ENCODE peak calls at places on chromosomes 5 and 9, in six cellular contexts. U is A549, J is HepG2, E is K562, T is IMR-90, M is GM12878. L is an unnamed sample.

GRCh38 chr5:59562756-59563389 is 330.7 kb downstream of the PDE4D start:
- DNase-seq in U (peak), J (peak), E (no peak), T (peak), M (peak), L (no peak)

GRCh38 chr9:114282926-114283325 is 40.0 kb upstream of the ORM1 start:
- DNase-seq in U (peak), J (no peak), E (no peak), T (peak), M (no peak), L (no peak)

GRCh38 chr5:142053434-142054253 is 40.8 kb upstream of the GNPDA1 start:
- DNase-seq in U (peak), J (no peak), E (no peak), T (peak), M (no peak), L (no peak)

GRCh38 chr5:355379-355935 is 33.9 kb downstream of the AHRR start:
- DNase-seq in U (no peak), J (no peak), E (no peak), T (no peak), M (no peak), L (no peak)

GRCh38 chr5:143153332-143154119 is 250.0 kb downstream of the NR3C1 start:
- DNase-seq in U (no peak), J (no peak), E (no peak), T (peak), M (no peak), L (no peak)

GRCh38 chr5:147046226-147046625 is 167.7 kb upstream of the PPP2R2B start:
- DNase-seq in U (no peak), J (no peak), E (no peak), T (no peak), M (no peak), L (no peak)

GRCh38 chr5:71839049-71839834 is 120.2 kb downstream of the CARTPT start:
- DNase-seq in U (no peak), J (no peak), E (no peak), T (no peak), M (no peak), L (no peak)

GRCh38 chr5:179860301-179860700 is 1.7 kb upstream of the MRNIP start:
- DNase-seq in U (no peak), J (no peak), E (no peak), T (no peak), M (no peak), L (no peak)

GRCh38 chr5:152505442-152506042 is 100.5 kb upstream of the NMUR2 start:
- DNase-seq in U (peak), J (peak), E (peak), T (peak), M (no peak), L (peak)

GRCh38 chr5:104241051-104241450 is 678.5 kb upstream of the NUDT12 start:
- DNase-seq in U (no peak), J (no peak), E (no peak), T (no peak), M (no peak), L (no peak)

GRCh38 chr5:137320056-137321045 is 178.8 kb downstream of the SPOCK1 start:
- DNase-seq in U (peak), J (peak), E (peak), T (peak), M (no peak), L (peak)

GRCh38 chr5:118033686-118034338 is 954.5 kb downstream of the DTWD2 start:
- DNase-seq in U (no peak), J (no peak), E (no peak), T (no peak), M (no peak), L (no peak)

GRCh38 chr9:16410601-16411285 is 459.7 kb downstream of the BNC2 start:
- DNase-seq in U (peak), J (no peak), E (no peak), T (peak), M (no peak), L (no peak)

GRCh38 chr5:8729437-8729836 is 816.4 kb downstream of the SEMA5A start:
- DNase-seq in U (no peak), J (no peak), E (no peak), T (peak), M (no peak), L (no peak)

GRCh38 chr5:65623482-65623881 is 651 bp downstream of the TRIM23 start:
- DNase-seq in U (no peak), J (no peak), E (peak), T (no peak), M (no peak), L (no peak)

GRCh38 chr9:21413089-21414023 is 4.4 kb downstream of the IFNA8 start:
- DNase-seq in U (no peak), J (no peak), E (no peak), T (no peak), M (no peak), L (peak)

GRCh38 chr5:168163966-168164365 is 127.5 kb upstream of the WWC1 start:
- DNase-seq in U (no peak), J (no peak), E (no peak), T (no peak), M (no peak), L (no peak)

GRCh38 chr5:168165977-168166376 is 125.5 kb upstream of the WWC1 start:
- DNase-seq in U (no peak), J (no peak), E (no peak), T (no peak), M (no peak), L (no peak)

GRCh38 chr5:168167338-168167737 is 124.1 kb upstream of the WWC1 start:
- DNase-seq in U (no peak), J (no peak), E (no peak), T (no peak), M (no peak), L (no peak)

GRCh38 chr5:168162464-168162863 is 129.0 kb upstream of the WWC1 start:
- DNase-seq in U (no peak), J (no peak), E (no peak), T (no peak), M (no peak), L (no peak)

GRCh38 chr5:168165221-168165965 is 126.1 kb upstream of the WWC1 start:
- DNase-seq in U (no peak), J (no peak), E (no peak), T (no peak), M (no peak), L (no peak)
- TF ChIP-seq BHLHE40 in U (no peak), J (no peak), E (no peak), T (no peak), M (no peak), L (no peak)

GRCh38 chr5:174097486-174098185 is 52.1 kb downstream of the NSG2 start:
- DNase-seq in U (no peak), J (no peak), E (no peak), T (no peak), M (no peak), L (no peak)

GRCh38 chr5:174093132-174093531 is 47.6 kb downstream of the NSG2 start:
- DNase-seq in U (no peak), J (no peak), E (no peak), T (no peak), M (no peak), L (no peak)

GRCh38 chr5:174096619-174097018 is 51.1 kb downstream of the NSG2 start:
- DNase-seq in U (no peak), J (no peak), E (no peak), T (no peak), M (no peak), L (no peak)

GRCh38 chr5:174098694-174099093 is 53.2 kb downstream of the NSG2 start:
- DNase-seq in U (no peak), J (no peak), E (no peak), T (no peak), M (no peak), L (no peak)

DNA sequence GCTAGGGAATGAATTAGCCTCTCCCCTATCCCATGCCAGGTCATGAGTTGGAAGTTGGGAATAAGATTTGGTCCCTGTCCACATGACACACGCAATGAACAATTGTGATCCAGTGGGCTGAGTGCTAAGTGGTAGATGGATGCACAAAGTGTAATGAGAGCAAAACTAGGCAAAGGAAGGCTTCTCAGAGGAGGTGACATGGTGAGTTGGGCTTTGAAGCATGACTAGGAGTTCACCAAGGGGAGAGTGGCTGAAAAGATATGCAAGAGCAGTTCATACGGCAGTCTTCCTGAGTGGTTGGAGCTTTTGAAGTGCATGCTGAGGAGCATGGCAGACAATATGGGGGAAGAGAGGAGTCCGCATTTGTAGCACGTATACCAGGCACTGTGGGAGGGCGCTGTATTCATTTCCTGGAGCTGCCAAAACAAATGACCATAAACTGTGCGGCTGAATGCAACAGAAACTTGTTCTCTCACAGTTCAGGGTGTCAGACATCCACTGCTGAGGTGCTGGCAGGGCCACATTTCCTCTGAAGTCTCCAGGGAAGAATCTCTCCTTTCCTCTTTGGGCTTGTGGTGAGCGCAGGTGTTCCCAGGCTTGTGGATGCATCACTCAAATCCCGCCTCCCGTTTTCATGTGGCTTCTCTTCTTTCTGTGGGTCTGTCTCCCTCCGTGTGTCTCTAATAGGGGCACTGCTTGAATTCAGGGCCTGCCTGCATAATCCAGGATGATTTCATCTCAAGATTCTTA is 49.5 kb downstream of the NSG2 start:
- DNase-seq in U (no peak), J (no peak), E (no peak), T (no peak), M (peak), L (no peak)
- TF ChIP-seq BHLHE40 in U (no peak), J (no peak), E (no peak), T (no peak), M (no peak), L (no peak)

GRCh38 chr9:116286287-116286686 is 132.7 kb downstream of the PAPPA start:
- DNase-seq in U (no peak), J (no peak), E (no peak), T (no peak), M (no peak), L (no peak)
- TF ChIP-seq BHLHE40 in U (no peak), J (no peak), E (no peak), T (no peak), M (no peak), L (no peak)

GRCh38 chr9:34715639-34716215 is 5.8 kb upstream of the CCL21 start:
- DNase-seq in U (no peak), J (no peak), E (no peak), T (no peak), M (no peak), L (no peak)

GRCh38 chr9:34717996-34718614 is 8.2 kb upstream of the CCL21 start:
- DNase-seq in U (no peak), J (no peak), E (no peak), T (peak), M (no peak), L (no peak)

GRCh38 chr9:34714007-34714406 is 4.1 kb upstream of the CCL21 start:
- DNase-seq in U (no peak), J (no peak), E (no peak), T (no peak), M (no peak), L (no peak)

GRCh38 chr9:34719021-34719768 is 9.3 kb upstream of the CCL21 start:
- DNase-seq in U (no peak), J (no peak), E (no peak), T (no peak), M (no peak), L (no peak)

DNA sequence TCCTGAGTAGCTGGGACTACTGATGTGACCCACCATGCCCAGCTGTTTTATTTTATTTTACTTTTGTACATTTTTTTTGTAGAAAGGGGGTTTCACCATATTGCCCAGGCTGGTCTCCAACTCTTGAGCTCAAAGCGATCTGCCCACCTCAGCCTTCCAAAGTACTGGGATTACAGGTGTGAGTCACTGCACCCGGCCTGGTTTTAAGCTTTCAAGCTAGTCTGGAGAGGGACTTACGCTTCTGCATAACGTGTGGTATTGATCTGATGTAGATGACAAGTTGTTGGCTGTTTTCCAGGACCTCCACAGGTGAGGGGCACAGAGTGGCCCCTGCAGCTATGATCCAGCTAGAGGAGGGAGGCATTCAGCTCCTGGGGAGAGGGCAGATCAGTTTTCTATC is 6.8 kb upstream of the CCL21 start:
- DNase-seq in U (no peak), J (no peak), E (no peak), T (no peak), M (no peak), L (no peak)
- TF ChIP-seq BHLHE40 in U (no peak), J (no peak), E (no peak), T (no peak), M (no peak), L (no peak)

GRCh38 chr9:94945191-94946144 is 219.0 kb downstream of the AOPEP start:
- DNase-seq in U (peak), J (no peak), E (peak), T (peak), M (no peak), L (no peak)
- TF ChIP-seq BHLHE40 in U (no peak), J (no peak), E (peak), T (peak), M (no peak), L (no peak)

GRCh38 chr5:177376107-177376506 is 8.1 kb upstream of the SLC34A1 start:
- DNase-seq in U (no peak), J (no peak), E (no peak), T (no peak), M (no peak), L (no peak)

GRCh38 chr5:177382423-177383029 is 1.7 kb upstream of the SLC34A1 start:
- DNase-seq in U (peak), J (no peak), E (no peak), T (peak), M (no peak), L (no peak)

GRCh38 chr5:177380805-177381126 is 3.5 kb upstream of the SLC34A1 start:
- DNase-seq in U (no peak), J (no peak), E (no peak), T (no peak), M (no peak), L (no peak)

GRCh38 chr5:177377851-177378776 is 6.1 kb upstream of the SLC34A1 start:
- DNase-seq in U (no peak), J (no peak), E (no peak), T (no peak), M (no peak), L (no peak)

GRCh38 chr5:177378884-177379883 is 5.0 kb upstream of the SLC34A1 start:
- DNase-seq in U (peak), J (peak), E (peak), T (peak), M (no peak), L (no peak)
- TF ChIP-seq BHLHE40 in U (no peak), J (peak), E (peak), T (peak), M (no peak), L (no peak)

GRCh38 chr9:95272830-95273229 is 44.7 kb downstream of the FANCC start:
- DNase-seq in U (no peak), J (no peak), E (no peak), T (no peak), M (no peak), L (no peak)
- TF ChIP-seq BHLHE40 in U (no peak), J (no peak), E (no peak), T (no peak), M (no peak), L (no peak)

DNA sequence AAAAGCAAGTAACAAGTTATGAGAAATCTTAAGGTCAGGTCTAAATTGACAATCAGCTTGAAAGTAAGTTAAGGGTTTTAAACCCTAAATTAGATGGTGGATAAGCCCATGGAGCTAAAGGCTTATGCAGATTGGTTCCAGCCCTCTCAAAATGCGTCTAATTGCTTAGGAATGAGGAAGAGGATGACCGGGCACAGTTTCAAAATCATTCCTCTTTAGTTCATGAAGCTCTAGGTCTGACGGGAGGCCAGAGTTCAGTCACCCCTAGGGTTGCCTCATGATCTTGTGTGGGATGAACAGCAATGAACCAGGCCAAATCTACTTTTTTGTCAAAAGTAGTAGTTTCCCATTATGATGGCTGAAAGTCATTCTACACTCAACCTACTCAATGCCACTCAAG is 75.4 kb downstream of the SLC38A9 start:
- DNase-seq in U (peak), J (peak), E (no peak), T (peak), M (no peak), L (no peak)
- TF ChIP-seq BHLHE40 in U (no peak), J (no peak), E (no peak), T (no peak), M (no peak), L (no peak)

GRCh38 chr5:79333852-79334557 is 98.1 kb downstream of the JMY start:
- DNase-seq in U (no peak), J (peak), E (no peak), T (no peak), M (no peak), L (peak)
- TF ChIP-seq BHLHE40 in U (no peak), J (no peak), E (no peak), T (no peak), M (no peak), L (no peak)

GRCh38 chr9:91812191-91812590 is 137.8 kb downstream of the ROR2 start:
- DNase-seq in U (no peak), J (no peak), E (no peak), T (no peak), M (no peak), L (no peak)
- TF ChIP-seq BHLHE40 in U (no peak), J (no peak), E (no peak), T (no peak), M (no peak), L (no peak)